ENCODE peak calls at places on chromosomes 6 and 20, in six cellular contexts. One of them, this sample, is unnamed.

GRCh38 chr20:57826731-57827287 is 117.0 kb upstream of the PMEPA1 start:
- DNase-seq in body of pancreas: no peak
- DNase-seq in NCI-H345: no peak
- DNase-seq in RWPE1: no peak
- DNase-seq in tibial artery: no peak
- DNase-seq in H9: no peak
- DNase-seq in this sample: no peak

GRCh38 chr6:147382945-147383554 is 125.4 kb upstream of the SAMD5 start:
- DNase-seq in NCI-H345: no peak
- DNase-seq in tibial artery: no peak
- DNase-seq in H9: no peak
- DNase-seq in RWPE1: peak
- DNase-seq in body of pancreas: no peak
- DNase-seq in this sample: no peak

GRCh38 chr6:118899948-118900347 is 6.0 kb downstream of the ASF1A start:
- DNase-seq in tibial artery: no peak
- DNase-seq in H9: no peak
- DNase-seq in NCI-H345: no peak
- DNase-seq in RWPE1: no peak
- DNase-seq in body of pancreas: no peak
- DNase-seq in this sample: no peak

GRCh38 chr20:48722002-48722731 is 105.6 kb downstream of the PREX1 start:
- DNase-seq in NCI-H345: no peak
- DNase-seq in RWPE1: no peak
- DNase-seq in body of pancreas: peak
- DNase-seq in H9: no peak
- DNase-seq in tibial artery: peak
- DNase-seq in this sample: no peak

GRCh38 chr6:142482973-142483372 is 181.2 kb downstream of the ADGRG6 start:
- DNase-seq in NCI-H345: no peak
- DNase-seq in RWPE1: no peak
- DNase-seq in tibial artery: no peak
- DNase-seq in H9: no peak
- DNase-seq in body of pancreas: no peak
- DNase-seq in this sample: no peak

GRCh38 chr20:3887870-3888614 is 1.1 kb upstream of the PANK2 start:
- DNase-seq in NCI-H345: peak
- DNase-seq in tibial artery: peak
- DNase-seq in H9: no peak
- DNase-seq in body of pancreas: no peak
- DNase-seq in RWPE1: no peak
- DNase-seq in this sample: peak

GRCh38 chr20:62743777-62744317 is 35.2 kb downstream of the NTSR1 start:
- DNase-seq in RWPE1: no peak
- DNase-seq in NCI-H345: no peak
- DNase-seq in tibial artery: no peak
- DNase-seq in H9: no peak
- DNase-seq in body of pancreas: peak
- DNase-seq in this sample: no peak

GRCh38 chr6:27575594-27576361 is 102.9 kb upstream of the ZNF184 start:
- DNase-seq in RWPE1: no peak
- DNase-seq in H9: no peak
- DNase-seq in tibial artery: no peak
- DNase-seq in NCI-H345: no peak
- DNase-seq in body of pancreas: no peak
- DNase-seq in this sample: no peak

GRCh38 chr6:41586564-41586963 is 40.4 kb downstream of the FOXP4 start:
- DNase-seq in H9: no peak
- DNase-seq in NCI-H345: no peak
- DNase-seq in RWPE1: no peak
- DNase-seq in body of pancreas: no peak
- DNase-seq in tibial artery: no peak
- DNase-seq in this sample: peak

GRCh38 chr20:17558154-17558940 is 11.5 kb upstream of the DSTN start:
- DNase-seq in tibial artery: peak
- DNase-seq in RWPE1: peak
- DNase-seq in body of pancreas: peak
- DNase-seq in H9: peak
- DNase-seq in NCI-H345: peak
- DNase-seq in this sample: no peak

GRCh38 chr20:5036828-5037227 is 35.5 kb upstream of the SLC23A2 start:
- DNase-seq in NCI-H345: no peak
- DNase-seq in RWPE1: no peak
- DNase-seq in body of pancreas: no peak
- DNase-seq in tibial artery: no peak
- DNase-seq in H9: no peak
- DNase-seq in this sample: no peak

GRCh38 chr20:37346526-37347346 is 796 bp downstream of the SRC start:
- DNase-seq in NCI-H345: no peak
- DNase-seq in H9: peak
- DNase-seq in body of pancreas: no peak
- DNase-seq in tibial artery: no peak
- DNase-seq in RWPE1: no peak
- DNase-seq in this sample: peak

GRCh38 chr6:136880748-136881460 is 41.2 kb upstream of the SLC35D3 start:
- DNase-seq in H9: no peak
- DNase-seq in NCI-H345: no peak
- DNase-seq in tibial artery: no peak
- DNase-seq in RWPE1: no peak
- DNase-seq in body of pancreas: no peak
- DNase-seq in this sample: no peak

GRCh38 chr6:108632441-108632840 is 71.7 kb downstream of the FOXO3 start:
- DNase-seq in tibial artery: no peak
- DNase-seq in NCI-H345: no peak
- DNase-seq in H9: no peak
- DNase-seq in RWPE1: no peak
- DNase-seq in body of pancreas: no peak
- DNase-seq in this sample: no peak

GRCh38 chr6:16426241-16426640 is 187.9 kb downstream of the GMPR start:
- DNase-seq in NCI-H345: no peak
- DNase-seq in body of pancreas: no peak
- DNase-seq in H9: no peak
- DNase-seq in tibial artery: no peak
- DNase-seq in RWPE1: no peak
- DNase-seq in this sample: no peak

GRCh38 chr6:162165479-162165878 is 562.1 kb downstream of the PRKN start:
- DNase-seq in body of pancreas: no peak
- DNase-seq in tibial artery: no peak
- DNase-seq in NCI-H345: no peak
- DNase-seq in H9: no peak
- DNase-seq in RWPE1: no peak
- DNase-seq in this sample: no peak

GRCh38 chr6:87465041-87465440 is 7.7 kb upstream of the SLC35A1 start:
- DNase-seq in body of pancreas: no peak
- DNase-seq in RWPE1: no peak
- DNase-seq in H9: no peak
- DNase-seq in tibial artery: no peak
- DNase-seq in NCI-H345: no peak
- DNase-seq in this sample: no peak

GRCh38 chr6:165571068-165571682 is 91.9 kb downstream of the PDE10A start:
- DNase-seq in NCI-H345: no peak
- DNase-seq in tibial artery: no peak
- DNase-seq in body of pancreas: no peak
- DNase-seq in H9: no peak
- DNase-seq in RWPE1: no peak
- DNase-seq in this sample: no peak

GRCh38 chr6:72894091-72894490 is 272.2 kb downstream of the KCNQ5 start:
- DNase-seq in H9: no peak
- DNase-seq in body of pancreas: no peak
- DNase-seq in tibial artery: no peak
- DNase-seq in RWPE1: peak
- DNase-seq in NCI-H345: peak
- DNase-seq in this sample: no peak

GRCh38 chr6:38400764-38401163 is 239.0 kb downstream of the BTBD9 start:
- DNase-seq in RWPE1: no peak
- DNase-seq in H9: no peak
- DNase-seq in body of pancreas: no peak
- DNase-seq in NCI-H345: no peak
- DNase-seq in tibial artery: no peak
- DNase-seq in this sample: no peak

GRCh38 chr6:147564556-147564955 is 56.1 kb downstream of the SAMD5 start:
- DNase-seq in RWPE1: no peak
- DNase-seq in tibial artery: no peak
- DNase-seq in body of pancreas: no peak
- DNase-seq in H9: no peak
- DNase-seq in NCI-H345: no peak
- DNase-seq in this sample: no peak

GRCh38 chr6:88442731-88443130 is 276.6 kb upstream of the CNR1 start:
- DNase-seq in RWPE1: no peak
- DNase-seq in body of pancreas: no peak
- DNase-seq in NCI-H345: no peak
- DNase-seq in tibial artery: no peak
- DNase-seq in H9: no peak
- DNase-seq in this sample: no peak

GRCh38 chr6:20213271-20213798 is 1.1 kb upstream of the MBOAT1 start:
- DNase-seq in RWPE1: no peak
- DNase-seq in H9: no peak
- DNase-seq in NCI-H345: peak
- DNase-seq in body of pancreas: no peak
- DNase-seq in tibial artery: no peak
- DNase-seq in this sample: no peak

GRCh38 chr6:168666170-168666569 is 225.2 kb downstream of the SMOC2 start:
- DNase-seq in NCI-H345: no peak
- DNase-seq in H9: no peak
- DNase-seq in tibial artery: no peak
- DNase-seq in body of pancreas: no peak
- DNase-seq in RWPE1: peak
- DNase-seq in this sample: no peak

GRCh38 chr6:14025160-14025559 is 92.4 kb upstream of the CD83 start:
- DNase-seq in NCI-H345: no peak
- DNase-seq in H9: no peak
- DNase-seq in RWPE1: no peak
- DNase-seq in body of pancreas: no peak
- DNase-seq in tibial artery: no peak
- DNase-seq in this sample: no peak

GRCh38 chr20:949717-950116 is 33.6 kb upstream of the ANGPT4 start:
- DNase-seq in body of pancreas: no peak
- DNase-seq in tibial artery: no peak
- DNase-seq in H9: no peak
- DNase-seq in NCI-H345: no peak
- DNase-seq in RWPE1: no peak
- DNase-seq in this sample: no peak

GRCh38 chr20:53448875-53449274 is 144.8 kb downstream of the ZNF217 start:
- DNase-seq in tibial artery: no peak
- DNase-seq in body of pancreas: no peak
- DNase-seq in RWPE1: no peak
- DNase-seq in H9: no peak
- DNase-seq in NCI-H345: no peak
- DNase-seq in this sample: no peak

This sample was measured in glutamatergic neuron.